ENCODE peak calls at places on chromosome 16, in nine cellular contexts. M is Daoy, T is iPS-NIHi11, R is CMK, A is PC-9, E is activated gamma-delta T cell treated with Interleukin-2 at 50 U/mL for 16 hours, Y is progenitor cell of endocrine pancreas, S is anterior cingulate cortex, U is mesothelial cell of epicardium. C is an unnamed sample.

GRCh38 chr16:85422374-85423185 is 190.5 kb upstream of the GSE1 start:
- DNase-seq in M (no peak), T (no peak), R (peak), A (peak), E (no peak), Y (peak), S (no peak), U (peak), C (no peak)

GRCh38 chr16:11497851-11498289 is 88.8 kb downstream of the LITAF start:
- DNase-seq in M (peak), T (no peak), R (no peak), A (peak), E (no peak), Y (no peak), S (no peak), U (no peak), C (peak)

GRCh38 chr16:35506018-35506897 is 2046.8 kb downstream of the TP53TG3F start:
- DNase-seq in M (peak), T (peak), R (no peak), A (no peak), E (no peak), Y (no peak), S (no peak), U (no peak), C (no peak)

GRCh38 chr16:745739-746138 is 4.9 kb upstream of the CIAO3 start:
- DNase-seq in M (peak), T (peak), R (no peak), A (no peak), E (no peak), Y (peak), S (no peak), U (no peak), C (no peak)

GRCh38 chr16:22053921-22054341 is 38.4 kb upstream of the VWA3A start:
- DNase-seq in M (no peak), T (no peak), R (no peak), A (no peak), E (no peak), Y (no peak), S (no peak), U (no peak), C (no peak)

GRCh38 chr16:68760671-68761275 is 23.7 kb downstream of the CDH1 start:
- DNase-seq in M (peak), T (no peak), R (no peak), A (peak), E (no peak), Y (no peak), S (no peak), U (no peak), C (peak)

GRCh38 chr16:8859913-8860881 is 8.6 kb downstream of the CARHSP1 start:
- DNase-seq in M (no peak), T (no peak), R (no peak), A (peak), E (no peak), Y (no peak), S (no peak), U (no peak), C (no peak)

GRCh38 chr16:62077998-62078397 is 41.8 kb upstream of the CDH8 start:
- DNase-seq in M (no peak), T (peak), R (no peak), A (no peak), E (no peak), Y (no peak), S (no peak), U (no peak), C (peak)

GRCh38 chr16:84360170-84360569 is 8.2 kb upstream of the ATP2C2 start:
- DNase-seq in M (peak), T (no peak), R (no peak), A (peak), E (no peak), Y (no peak), S (no peak), U (no peak), C (peak)

GRCh38 chr16:1335996-1336395 is 2.6 kb downstream of the BAIAP3 start:
- DNase-seq in M (peak), T (no peak), R (no peak), A (no peak), E (no peak), Y (no peak), S (no peak), U (no peak), C (no peak)

GRCh38 chr16:66832661-66833305 is 2.0 kb upstream of the NAE1 start:
- DNase-seq in M (no peak), T (no peak), R (no peak), A (no peak), E (no peak), Y (no peak), S (no peak), U (no peak), C (peak)

GRCh38 chr16:70677499-70678120 is 8.2 kb downstream of the MTSS2 start:
- DNase-seq in M (no peak), T (no peak), R (no peak), A (no peak), E (no peak), Y (no peak), S (no peak), U (no peak), C (no peak)

GRCh38 chr16:566475-567361 is at the start of gene NHLRC4:
- DNase-seq in M (peak), T (peak), R (no peak), A (no peak), E (peak), Y (no peak), S (no peak), U (no peak), C (peak)

GRCh38 chr16:64153718-64154117 is 968.1 kb downstream of the CDH11 start:
- DNase-seq in M (peak), T (no peak), R (no peak), A (no peak), E (no peak), Y (no peak), S (no peak), U (no peak), C (peak)

C was measured in HT1080.